ENCODE peak calls at places on chromosomes 12 and 14, in eight cellular contexts. One of them, this sample, is unnamed.

GRCh38 chr12:2804390-2805145 is 7.9 kb upstream of the ITFG2 start:
- DNase-seq in lower leg skin: no peak
- DNase-seq in fibroblast of pulmonary artery: peak
- DNase-seq in heart left ventricle: peak
- DNase-seq in RWPE1: no peak
- DNase-seq in left ventricle myocardium inferior: peak
- DNase-seq in PC-3: peak
- DNase-seq in H9: no peak
- DNase-seq in this sample: peak

GRCh38 chr12:12441891-12442461 is 85.1 kb downstream of the BORCS5 start:
- DNase-seq in PC-3: peak
- DNase-seq in heart left ventricle: no peak
- DNase-seq in RWPE1: no peak
- DNase-seq in H9: no peak
- DNase-seq in left ventricle myocardium inferior: no peak
- DNase-seq in lower leg skin: no peak
- DNase-seq in fibroblast of pulmonary artery: peak
- DNase-seq in this sample: no peak

GRCh38 chr12:81015510-81015909 is 62.4 kb upstream of the ACSS3 start:
- DNase-seq in lower leg skin: no peak
- DNase-seq in PC-3: peak
- DNase-seq in H9: no peak
- DNase-seq in RWPE1: no peak
- DNase-seq in fibroblast of pulmonary artery: no peak
- DNase-seq in left ventricle myocardium inferior: no peak
- DNase-seq in heart left ventricle: no peak
- DNase-seq in this sample: no peak

GRCh38 chr14:76929927-76930326 is 98.6 kb downstream of the IRF2BPL start:
- DNase-seq in PC-3: no peak
- DNase-seq in H9: no peak
- DNase-seq in heart left ventricle: peak
- DNase-seq in RWPE1: no peak
- DNase-seq in left ventricle myocardium inferior: no peak
- DNase-seq in lower leg skin: no peak
- DNase-seq in fibroblast of pulmonary artery: no peak
- DNase-seq in this sample: no peak

GRCh38 chr12:92756905-92757598 is 54.3 kb downstream of the PLEKHG7 start:
- DNase-seq in lower leg skin: no peak
- DNase-seq in RWPE1: no peak
- DNase-seq in PC-3: no peak
- DNase-seq in fibroblast of pulmonary artery: no peak
- DNase-seq in H9: no peak
- DNase-seq in heart left ventricle: no peak
- DNase-seq in left ventricle myocardium inferior: no peak
- DNase-seq in this sample: no peak

GRCh38 chr12:27822076-27822712 is 42.2 kb upstream of the MANSC4 start:
- DNase-seq in RWPE1: peak
- DNase-seq in left ventricle myocardium inferior: no peak
- DNase-seq in lower leg skin: no peak
- DNase-seq in fibroblast of pulmonary artery: peak
- DNase-seq in PC-3: peak
- DNase-seq in heart left ventricle: no peak
- DNase-seq in H9: no peak
- DNase-seq in this sample: peak

GRCh38 chr12:49000346-49000745 is 1.2 kb upstream of the DDN start:
- DNase-seq in RWPE1: no peak
- DNase-seq in left ventricle myocardium inferior: no peak
- DNase-seq in heart left ventricle: no peak
- DNase-seq in fibroblast of pulmonary artery: no peak
- DNase-seq in H9: peak
- DNase-seq in PC-3: no peak
- DNase-seq in lower leg skin: no peak
- DNase-seq in this sample: no peak

GRCh38 chr12:38588618-38589309 is 272.2 kb downstream of the ALG10B start:
- DNase-seq in lower leg skin: no peak
- DNase-seq in RWPE1: no peak
- DNase-seq in fibroblast of pulmonary artery: peak
- DNase-seq in left ventricle myocardium inferior: no peak
- DNase-seq in PC-3: no peak
- DNase-seq in H9: no peak
- DNase-seq in heart left ventricle: no peak
- DNase-seq in this sample: no peak

GRCh38 chr12:130119241-130119861 is 42.9 kb upstream of the FZD10 start:
- DNase-seq in fibroblast of pulmonary artery: no peak
- DNase-seq in left ventricle myocardium inferior: no peak
- DNase-seq in RWPE1: no peak
- DNase-seq in heart left ventricle: no peak
- DNase-seq in PC-3: no peak
- DNase-seq in lower leg skin: no peak
- DNase-seq in H9: no peak
- DNase-seq in this sample: no peak

GRCh38 chr12:45077259-45077658 is 26.4 kb upstream of the DBX2 start:
- DNase-seq in lower leg skin: no peak
- DNase-seq in H9: no peak
- DNase-seq in left ventricle myocardium inferior: no peak
- DNase-seq in heart left ventricle: no peak
- DNase-seq in RWPE1: no peak
- DNase-seq in PC-3: no peak
- DNase-seq in fibroblast of pulmonary artery: no peak
- DNase-seq in this sample: no peak

GRCh38 chr12:101604132-101604531 is 9.4 kb downstream of the MYBPC1 start:
- DNase-seq in left ventricle myocardium inferior: no peak
- DNase-seq in fibroblast of pulmonary artery: no peak
- DNase-seq in lower leg skin: no peak
- DNase-seq in RWPE1: no peak
- DNase-seq in heart left ventricle: no peak
- DNase-seq in H9: no peak
- DNase-seq in PC-3: peak
- DNase-seq in this sample: no peak

GRCh38 chr14:64857979-64858740 is 21.5 kb downstream of the SPTB start:
- DNase-seq in H9: no peak
- DNase-seq in PC-3: no peak
- DNase-seq in heart left ventricle: no peak
- DNase-seq in RWPE1: no peak
- DNase-seq in fibroblast of pulmonary artery: no peak
- DNase-seq in lower leg skin: peak
- DNase-seq in left ventricle myocardium inferior: no peak
- DNase-seq in this sample: no peak

GRCh38 chr12:29207120-29207519 is 58.0 kb downstream of the FAR2 start:
- DNase-seq in heart left ventricle: no peak
- DNase-seq in RWPE1: no peak
- DNase-seq in H9: no peak
- DNase-seq in fibroblast of pulmonary artery: peak
- DNase-seq in PC-3: peak
- DNase-seq in left ventricle myocardium inferior: no peak
- DNase-seq in lower leg skin: no peak
- DNase-seq in this sample: no peak
- TF ChIP-seq CTCF in heart left ventricle: no peak
- TF ChIP-seq CTCF in RWPE1: no peak
- TF ChIP-seq CTCF in H9: peak
- TF ChIP-seq CTCF in fibroblast of pulmonary artery: no peak
- TF ChIP-seq CTCF in PC-3: peak
- TF ChIP-seq CTCF in left ventricle myocardium inferior: no peak
- TF ChIP-seq CTCF in lower leg skin: no peak
- TF ChIP-seq CTCF in this sample: no peak

GRCh38 chr14:39419272-39419671 is 13.0 kb downstream of the FBXO33 start:
- DNase-seq in left ventricle myocardium inferior: no peak
- DNase-seq in RWPE1: no peak
- DNase-seq in PC-3: no peak
- DNase-seq in heart left ventricle: no peak
- DNase-seq in H9: no peak
- DNase-seq in fibroblast of pulmonary artery: no peak
- DNase-seq in lower leg skin: no peak
- DNase-seq in this sample: no peak
- TF ChIP-seq CTCF in left ventricle myocardium inferior: no peak
- TF ChIP-seq CTCF in RWPE1: no peak
- TF ChIP-seq CTCF in PC-3: peak
- TF ChIP-seq CTCF in heart left ventricle: no peak
- TF ChIP-seq CTCF in H9: peak
- TF ChIP-seq CTCF in fibroblast of pulmonary artery: no peak
- TF ChIP-seq CTCF in lower leg skin: no peak
- TF ChIP-seq CTCF in this sample: peak

GRCh38 chr14:100018054-100018453 is 47.2 kb upstream of the EVL start:
- DNase-seq in left ventricle myocardium inferior: no peak
- DNase-seq in fibroblast of pulmonary artery: no peak
- DNase-seq in H9: no peak
- DNase-seq in lower leg skin: no peak
- DNase-seq in heart left ventricle: no peak
- DNase-seq in PC-3: no peak
- DNase-seq in RWPE1: no peak
- DNase-seq in this sample: no peak
- TF ChIP-seq CTCF in left ventricle myocardium inferior: no peak
- TF ChIP-seq CTCF in fibroblast of pulmonary artery: no peak
- TF ChIP-seq CTCF in H9: no peak
- TF ChIP-seq CTCF in lower leg skin: no peak
- TF ChIP-seq CTCF in heart left ventricle: no peak
- TF ChIP-seq CTCF in PC-3: no peak
- TF ChIP-seq CTCF in RWPE1: no peak
- TF ChIP-seq CTCF in this sample: no peak

DNA sequence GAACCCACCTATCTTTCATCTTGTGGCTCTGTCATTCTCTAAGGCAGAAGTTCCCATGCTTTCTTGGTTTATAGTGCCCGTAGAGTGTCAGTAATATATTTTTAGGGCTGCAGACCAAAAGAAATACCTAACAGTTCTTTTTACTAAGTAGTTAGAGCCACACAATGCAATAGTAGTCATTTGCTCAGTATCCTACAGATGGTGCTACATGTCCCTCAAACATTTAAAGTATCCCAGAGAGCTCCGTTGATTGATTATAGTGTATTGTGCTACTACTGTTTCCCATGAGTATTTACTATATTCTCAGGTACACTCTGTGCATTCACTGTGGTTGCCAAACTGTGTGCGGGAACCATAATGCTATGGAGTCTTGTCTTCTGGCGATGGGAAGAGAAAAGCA is 4.7 kb upstream of the PLBD1 start:
- DNase-seq in RWPE1: no peak
- DNase-seq in PC-3: no peak
- DNase-seq in lower leg skin: no peak
- DNase-seq in H9: no peak
- DNase-seq in fibroblast of pulmonary artery: no peak
- DNase-seq in heart left ventricle: no peak
- DNase-seq in left ventricle myocardium inferior: no peak
- DNase-seq in this sample: no peak
- TF ChIP-seq CTCF in RWPE1: no peak
- TF ChIP-seq CTCF in PC-3: peak
- TF ChIP-seq CTCF in lower leg skin: no peak
- TF ChIP-seq CTCF in H9: peak
- TF ChIP-seq CTCF in fibroblast of pulmonary artery: no peak
- TF ChIP-seq CTCF in heart left ventricle: no peak
- TF ChIP-seq CTCF in left ventricle myocardium inferior: peak
- TF ChIP-seq CTCF in this sample: no peak

GRCh38 chr12:111788178-111788654 is 21.5 kb downstream of the ALDH2 start:
- DNase-seq in PC-3: peak
- DNase-seq in RWPE1: peak
- DNase-seq in left ventricle myocardium inferior: peak
- DNase-seq in H9: no peak
- DNase-seq in fibroblast of pulmonary artery: peak
- DNase-seq in heart left ventricle: peak
- DNase-seq in lower leg skin: no peak
- DNase-seq in this sample: peak
- TF ChIP-seq CTCF in PC-3: peak
- TF ChIP-seq CTCF in RWPE1: peak
- TF ChIP-seq CTCF in left ventricle myocardium inferior: peak
- TF ChIP-seq CTCF in H9: peak
- TF ChIP-seq CTCF in fibroblast of pulmonary artery: peak
- TF ChIP-seq CTCF in heart left ventricle: peak
- TF ChIP-seq CTCF in lower leg skin: no peak
- TF ChIP-seq CTCF in this sample: peak

GRCh38 chr12:43969882-43970281 is 134.0 kb downstream of the TMEM117 start:
- DNase-seq in PC-3: peak
- DNase-seq in H9: no peak
- DNase-seq in fibroblast of pulmonary artery: peak
- DNase-seq in heart left ventricle: no peak
- DNase-seq in left ventricle myocardium inferior: no peak
- DNase-seq in RWPE1: peak
- DNase-seq in lower leg skin: no peak
- DNase-seq in this sample: no peak

GRCh38 chr12:43964966-43965365 is 129.1 kb downstream of the TMEM117 start:
- DNase-seq in heart left ventricle: no peak
- DNase-seq in H9: no peak
- DNase-seq in PC-3: no peak
- DNase-seq in left ventricle myocardium inferior: no peak
- DNase-seq in fibroblast of pulmonary artery: peak
- DNase-seq in lower leg skin: no peak
- DNase-seq in RWPE1: no peak
- DNase-seq in this sample: no peak

GRCh38 chr12:43965899-43966298 is 130.0 kb downstream of the TMEM117 start:
- DNase-seq in H9: no peak
- DNase-seq in heart left ventricle: no peak
- DNase-seq in lower leg skin: no peak
- DNase-seq in left ventricle myocardium inferior: no peak
- DNase-seq in fibroblast of pulmonary artery: no peak
- DNase-seq in RWPE1: no peak
- DNase-seq in PC-3: no peak
- DNase-seq in this sample: no peak

GRCh38 chr12:43968736-43969135 is 132.9 kb downstream of the TMEM117 start:
- DNase-seq in left ventricle myocardium inferior: no peak
- DNase-seq in RWPE1: no peak
- DNase-seq in H9: no peak
- DNase-seq in lower leg skin: no peak
- DNase-seq in heart left ventricle: no peak
- DNase-seq in fibroblast of pulmonary artery: no peak
- DNase-seq in PC-3: no peak
- DNase-seq in this sample: no peak

DNA sequence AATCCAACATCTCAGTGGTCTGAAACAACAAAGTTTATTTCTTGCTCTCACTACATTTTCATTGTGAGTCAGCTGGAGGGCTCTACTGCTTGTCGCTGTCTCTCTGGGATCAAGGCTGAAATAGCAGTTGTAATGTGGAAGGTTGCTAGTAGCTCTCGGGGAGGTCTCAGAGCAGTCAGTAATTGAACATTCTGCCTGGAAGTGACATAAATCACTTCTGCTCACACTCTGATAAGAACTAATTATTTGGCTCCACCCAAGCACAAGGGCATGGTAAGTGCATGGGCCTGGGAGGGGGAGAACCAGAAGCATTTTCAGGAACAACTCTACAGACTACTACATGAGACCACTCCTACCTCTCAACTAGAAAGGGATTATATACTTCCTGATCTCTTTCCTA is 128.1 kb downstream of the TMEM117 start:
- DNase-seq in lower leg skin: no peak
- DNase-seq in left ventricle myocardium inferior: no peak
- DNase-seq in H9: no peak
- DNase-seq in fibroblast of pulmonary artery: no peak
- DNase-seq in PC-3: no peak
- DNase-seq in RWPE1: no peak
- DNase-seq in heart left ventricle: no peak
- DNase-seq in this sample: no peak
- TF ChIP-seq CTCF in lower leg skin: no peak
- TF ChIP-seq CTCF in left ventricle myocardium inferior: no peak
- TF ChIP-seq CTCF in H9: no peak
- TF ChIP-seq CTCF in fibroblast of pulmonary artery: no peak
- TF ChIP-seq CTCF in PC-3: no peak
- TF ChIP-seq CTCF in RWPE1: no peak
- TF ChIP-seq CTCF in heart left ventricle: no peak
- TF ChIP-seq CTCF in this sample: no peak